ENCODE peak calls at places on chromosomes 13 and 19, in eight cellular contexts. One of them, this sample, is unnamed.

GRCh38 chr13:21925720-21926119 is 254.8 kb downstream of the FGF9 start:
- DNase-seq in body of pancreas: no peak
- DNase-seq in choroid plexus epithelial cell: no peak
- DNase-seq in Peyer's patch: no peak
- DNase-seq in uterus: no peak
- DNase-seq in esophagus squamous epithelium: no peak
- DNase-seq in pancreas: no peak
- DNase-seq in heart left ventricle: no peak
- DNase-seq in this sample: no peak

GRCh38 chr13:99357920-99358319 is 50.7 kb upstream of the GPR183 start:
- DNase-seq in pancreas: no peak
- DNase-seq in heart left ventricle: no peak
- DNase-seq in Peyer's patch: no peak
- DNase-seq in uterus: no peak
- DNase-seq in choroid plexus epithelial cell: no peak
- DNase-seq in body of pancreas: no peak
- DNase-seq in esophagus squamous epithelium: no peak
- DNase-seq in this sample: no peak

GRCh38 chr19:18233224-18233825 is 7.1 kb upstream of the PDE4C start:
- DNase-seq in heart left ventricle: peak
- DNase-seq in body of pancreas: peak
- DNase-seq in esophagus squamous epithelium: no peak
- DNase-seq in choroid plexus epithelial cell: peak
- DNase-seq in pancreas: peak
- DNase-seq in Peyer's patch: peak
- DNase-seq in uterus: no peak
- DNase-seq in this sample: peak

GRCh38 chr13:32889986-32890565 is 126.1 kb upstream of the KL start:
- DNase-seq in body of pancreas: no peak
- DNase-seq in uterus: no peak
- DNase-seq in heart left ventricle: no peak
- DNase-seq in Peyer's patch: no peak
- DNase-seq in esophagus squamous epithelium: no peak
- DNase-seq in pancreas: no peak
- DNase-seq in choroid plexus epithelial cell: no peak
- DNase-seq in this sample: no peak

GRCh38 chr19:11737964-11738745 is 591 bp downstream of the ZNF823 start:
- DNase-seq in heart left ventricle: peak
- DNase-seq in pancreas: peak
- DNase-seq in esophagus squamous epithelium: no peak
- DNase-seq in Peyer's patch: peak
- DNase-seq in body of pancreas: peak
- DNase-seq in choroid plexus epithelial cell: peak
- DNase-seq in uterus: peak
- DNase-seq in this sample: peak

GRCh38 chr13:68428292-68428691 is 1198.2 kb upstream of the PCDH9 start:
- DNase-seq in choroid plexus epithelial cell: peak
- DNase-seq in pancreas: no peak
- DNase-seq in heart left ventricle: no peak
- DNase-seq in Peyer's patch: no peak
- DNase-seq in uterus: no peak
- DNase-seq in body of pancreas: no peak
- DNase-seq in esophagus squamous epithelium: no peak
- DNase-seq in this sample: no peak

GRCh38 chr13:23561261-23561660 is 9.0 kb upstream of the TNFRSF19 start:
- DNase-seq in heart left ventricle: no peak
- DNase-seq in Peyer's patch: no peak
- DNase-seq in esophagus squamous epithelium: no peak
- DNase-seq in body of pancreas: no peak
- DNase-seq in pancreas: no peak
- DNase-seq in uterus: no peak
- DNase-seq in choroid plexus epithelial cell: peak
- DNase-seq in this sample: no peak

GRCh38 chr13:20258963-20259288 is 26.8 kb upstream of the GJB6 start:
- DNase-seq in pancreas: no peak
- DNase-seq in Peyer's patch: no peak
- DNase-seq in heart left ventricle: no peak
- DNase-seq in body of pancreas: no peak
- DNase-seq in esophagus squamous epithelium: no peak
- DNase-seq in choroid plexus epithelial cell: no peak
- DNase-seq in uterus: no peak
- DNase-seq in this sample: no peak

GRCh38 chr19:51478381-51479285 is at the start of gene CEACAM18:
- DNase-seq in uterus: no peak
- DNase-seq in esophagus squamous epithelium: no peak
- DNase-seq in choroid plexus epithelial cell: no peak
- DNase-seq in heart left ventricle: no peak
- DNase-seq in Peyer's patch: peak
- DNase-seq in pancreas: no peak
- DNase-seq in body of pancreas: no peak
- DNase-seq in this sample: no peak

GRCh38 chr13:76885203-76886004 is 801 bp downstream of the KCTD12 start:
- DNase-seq in pancreas: peak
- DNase-seq in heart left ventricle: peak
- DNase-seq in body of pancreas: peak
- DNase-seq in Peyer's patch: peak
- DNase-seq in esophagus squamous epithelium: peak
- DNase-seq in choroid plexus epithelial cell: peak
- DNase-seq in uterus: peak
- DNase-seq in this sample: peak

GRCh38 chr13:99434258-99434788 is 66.9 kb upstream of the TM9SF2 start:
- DNase-seq in pancreas: no peak
- DNase-seq in esophagus squamous epithelium: no peak
- DNase-seq in heart left ventricle: no peak
- DNase-seq in Peyer's patch: no peak
- DNase-seq in body of pancreas: no peak
- DNase-seq in choroid plexus epithelial cell: no peak
- DNase-seq in uterus: no peak
- DNase-seq in this sample: no peak

GRCh38 chr13:39451301-39451700 is 151.7 kb downstream of the LHFPL6 start:
- DNase-seq in heart left ventricle: no peak
- DNase-seq in Peyer's patch: no peak
- DNase-seq in body of pancreas: peak
- DNase-seq in uterus: no peak
- DNase-seq in pancreas: no peak
- DNase-seq in esophagus squamous epithelium: no peak
- DNase-seq in choroid plexus epithelial cell: peak
- DNase-seq in this sample: peak

GRCh38 chr13:63628310-63628709 is 2212.7 kb upstream of the PCDH20 start:
- DNase-seq in Peyer's patch: no peak
- DNase-seq in body of pancreas: no peak
- DNase-seq in heart left ventricle: no peak
- DNase-seq in choroid plexus epithelial cell: no peak
- DNase-seq in pancreas: no peak
- DNase-seq in uterus: no peak
- DNase-seq in esophagus squamous epithelium: no peak
- DNase-seq in this sample: no peak

GRCh38 chr13:112843392-112844250 is 125.4 kb upstream of the MCF2L start:
- DNase-seq in body of pancreas: no peak
- DNase-seq in Peyer's patch: peak
- DNase-seq in pancreas: no peak
- DNase-seq in choroid plexus epithelial cell: no peak
- DNase-seq in uterus: peak
- DNase-seq in heart left ventricle: no peak
- DNase-seq in esophagus squamous epithelium: no peak
- DNase-seq in this sample: peak

GRCh38 chr13:39688699-39689405 is 33.4 kb downstream of the COG6 start:
- DNase-seq in heart left ventricle: no peak
- DNase-seq in body of pancreas: no peak
- DNase-seq in uterus: no peak
- DNase-seq in pancreas: no peak
- DNase-seq in esophagus squamous epithelium: no peak
- DNase-seq in Peyer's patch: no peak
- DNase-seq in choroid plexus epithelial cell: peak
- DNase-seq in this sample: peak

GRCh38 chr13:95677564-95678386 is 836 bp downstream of the DNAJC3 start:
- DNase-seq in heart left ventricle: no peak
- DNase-seq in body of pancreas: peak
- DNase-seq in esophagus squamous epithelium: no peak
- DNase-seq in choroid plexus epithelial cell: peak
- DNase-seq in Peyer's patch: no peak
- DNase-seq in uterus: peak
- DNase-seq in pancreas: no peak
- DNase-seq in this sample: peak

GRCh38 chr13:38979891-38980627 is 10.6 kb downstream of the STOML3 start:
- DNase-seq in body of pancreas: peak
- DNase-seq in esophagus squamous epithelium: no peak
- DNase-seq in choroid plexus epithelial cell: peak
- DNase-seq in Peyer's patch: no peak
- DNase-seq in uterus: peak
- DNase-seq in heart left ventricle: peak
- DNase-seq in pancreas: peak
- DNase-seq in this sample: peak

GRCh38 chr13:81197966-81198365 is 857.0 kb upstream of the SPRY2 start:
- DNase-seq in uterus: no peak
- DNase-seq in pancreas: no peak
- DNase-seq in choroid plexus epithelial cell: no peak
- DNase-seq in esophagus squamous epithelium: no peak
- DNase-seq in heart left ventricle: no peak
- DNase-seq in Peyer's patch: no peak
- DNase-seq in body of pancreas: no peak
- DNase-seq in this sample: no peak

GRCh38 chr19:53019684-53020083 is 6.0 kb downstream of the ERVV-1 start:
- DNase-seq in Peyer's patch: no peak
- DNase-seq in body of pancreas: no peak
- DNase-seq in heart left ventricle: no peak
- DNase-seq in esophagus squamous epithelium: no peak
- DNase-seq in pancreas: no peak
- DNase-seq in choroid plexus epithelial cell: peak
- DNase-seq in uterus: no peak
- DNase-seq in this sample: peak
- TF ChIP-seq CTCF in Peyer's patch: no peak
- TF ChIP-seq CTCF in body of pancreas: no peak
- TF ChIP-seq CTCF in heart left ventricle: no peak
- TF ChIP-seq CTCF in esophagus squamous epithelium: no peak
- TF ChIP-seq CTCF in pancreas: no peak
- TF ChIP-seq CTCF in choroid plexus epithelial cell: peak
- TF ChIP-seq CTCF in uterus: no peak
- TF ChIP-seq CTCF in this sample: peak

DNA sequence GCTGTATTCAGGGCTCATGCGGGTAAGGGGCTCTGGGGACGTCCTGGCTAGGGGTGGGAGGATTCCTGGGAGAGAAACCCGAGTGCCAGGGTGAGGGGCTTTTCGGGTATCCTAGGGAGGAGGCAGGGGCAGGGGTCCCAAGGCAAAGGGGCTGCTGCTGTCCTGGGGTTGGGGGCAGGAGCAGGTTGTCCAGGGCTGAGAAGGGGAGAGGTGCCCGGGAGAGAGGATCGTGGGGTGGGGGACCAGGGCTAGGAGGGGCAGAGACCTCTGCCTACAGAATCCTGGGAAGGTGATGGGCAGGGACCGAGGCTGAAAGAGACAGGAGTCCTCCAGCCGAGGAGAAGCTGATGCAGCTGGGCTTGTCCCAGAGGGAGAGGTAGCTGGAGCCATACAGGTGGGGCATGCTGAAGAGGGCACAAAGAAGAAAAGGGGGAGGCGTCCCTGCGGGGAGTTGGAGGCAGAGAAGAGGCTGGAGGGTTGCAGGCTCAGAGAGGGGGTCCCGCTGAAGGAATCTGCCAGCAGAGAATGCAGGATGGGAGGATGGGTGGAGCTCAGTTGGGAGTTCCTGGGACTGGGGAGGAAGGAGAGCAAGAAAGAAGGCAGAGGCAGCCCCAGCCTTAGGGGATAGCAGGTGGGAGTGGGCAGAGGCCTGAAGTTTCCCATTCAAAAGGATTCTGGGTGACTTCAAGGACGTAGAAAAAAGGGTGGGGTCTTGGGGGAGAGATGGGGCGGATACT is 569 bp downstream of the CYP2S1 start:
- DNase-seq in uterus: no peak
- DNase-seq in Peyer's patch: no peak
- DNase-seq in pancreas: no peak
- DNase-seq in body of pancreas: no peak
- DNase-seq in choroid plexus epithelial cell: no peak
- DNase-seq in esophagus squamous epithelium: no peak
- DNase-seq in heart left ventricle: no peak
- DNase-seq in this sample: no peak
- H3K4me3 ChIP-seq in uterus: no peak
- H3K4me3 ChIP-seq in Peyer's patch: no peak
- H3K4me3 ChIP-seq in pancreas: no peak
- H3K4me3 ChIP-seq in body of pancreas: no peak
- H3K4me3 ChIP-seq in choroid plexus epithelial cell: peak
- H3K4me3 ChIP-seq in esophagus squamous epithelium: peak
- H3K4me3 ChIP-seq in heart left ventricle: peak
- H3K4me3 ChIP-seq in this sample: peak

DNA sequence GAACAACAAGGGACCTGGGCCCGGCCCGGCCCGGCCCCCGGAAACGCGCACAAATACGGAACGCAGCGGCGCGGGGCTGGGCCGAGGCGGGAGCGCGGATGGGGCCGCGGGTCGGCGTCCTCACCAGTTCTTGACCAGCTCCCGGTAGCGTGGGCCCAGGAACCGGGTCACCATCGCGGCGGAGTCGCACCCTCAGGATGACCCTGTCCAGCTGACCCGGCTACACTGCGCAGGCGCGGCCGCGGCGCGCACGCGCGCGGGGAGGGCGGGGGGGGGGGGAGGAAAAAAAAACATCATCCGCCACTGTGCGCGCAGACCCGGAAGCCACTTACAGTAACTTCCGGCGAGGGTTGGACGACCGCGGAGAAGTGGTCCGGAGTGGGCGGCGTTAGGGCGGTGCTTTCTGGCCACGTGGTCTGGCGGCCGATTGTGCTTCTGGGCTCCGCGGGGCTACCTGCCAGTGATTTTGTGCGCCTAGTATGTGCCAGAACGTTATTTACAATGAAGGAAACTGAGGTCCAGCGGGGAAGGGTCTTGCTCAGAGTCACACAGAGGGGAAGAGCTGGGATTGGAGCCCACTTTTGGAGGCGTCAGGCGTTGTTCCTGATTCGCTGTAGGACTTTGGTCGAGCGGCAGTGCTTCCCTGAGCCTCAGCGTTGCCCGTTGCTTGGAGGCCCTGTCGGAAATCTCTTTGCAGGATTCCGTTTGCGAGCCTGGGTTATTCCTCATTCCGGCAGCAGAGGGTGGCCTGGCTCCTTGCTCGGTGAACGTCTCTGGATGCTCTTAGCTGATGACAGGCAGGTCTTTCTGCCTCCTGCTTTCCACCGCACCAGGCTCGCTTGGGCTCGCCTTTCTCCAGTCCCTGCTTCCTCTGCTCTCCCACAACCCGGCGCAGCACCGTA is at the start of gene UQCR11:
- DNase-seq in esophagus squamous epithelium: peak
- DNase-seq in body of pancreas: peak
- DNase-seq in pancreas: peak
- DNase-seq in Peyer's patch: peak
- DNase-seq in heart left ventricle: peak
- DNase-seq in uterus: peak
- DNase-seq in choroid plexus epithelial cell: peak
- DNase-seq in this sample: peak
- TF ChIP-seq CTCF in esophagus squamous epithelium: peak
- TF ChIP-seq CTCF in body of pancreas: peak
- TF ChIP-seq CTCF in pancreas: peak
- TF ChIP-seq CTCF in Peyer's patch: peak
- TF ChIP-seq CTCF in heart left ventricle: peak
- TF ChIP-seq CTCF in uterus: peak
- TF ChIP-seq CTCF in choroid plexus epithelial cell: peak
- TF ChIP-seq CTCF in this sample: peak

DNA sequence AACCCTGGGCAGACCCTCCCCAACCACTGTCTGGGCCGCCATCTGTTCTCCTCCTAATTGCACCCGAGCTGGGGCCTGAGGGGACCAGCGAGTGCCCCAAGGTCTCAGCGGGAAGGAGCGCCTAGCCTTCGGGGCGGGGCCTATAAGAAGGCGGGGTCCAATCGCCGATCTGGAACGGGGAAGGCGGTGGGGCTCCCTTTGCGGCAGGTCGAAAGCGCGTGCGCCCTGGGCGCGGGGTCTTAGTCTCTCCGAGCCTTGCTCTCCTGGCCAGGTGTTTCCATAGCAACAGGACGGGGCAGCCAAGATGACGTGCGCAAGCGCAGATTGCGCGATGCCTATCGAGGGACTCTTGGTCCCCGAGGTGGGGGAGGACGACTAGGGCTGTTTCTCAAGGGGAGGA is 2.8 kb downstream of the MAST1 start:
- DNase-seq in uterus: no peak
- DNase-seq in pancreas: peak
- DNase-seq in Peyer's patch: no peak
- DNase-seq in choroid plexus epithelial cell: no peak
- DNase-seq in esophagus squamous epithelium: no peak
- DNase-seq in body of pancreas: peak
- DNase-seq in heart left ventricle: no peak
- DNase-seq in this sample: peak
- H3K4me3 ChIP-seq in uterus: no peak
- H3K4me3 ChIP-seq in pancreas: no peak
- H3K4me3 ChIP-seq in Peyer's patch: no peak
- H3K4me3 ChIP-seq in choroid plexus epithelial cell: peak
- H3K4me3 ChIP-seq in esophagus squamous epithelium: peak
- H3K4me3 ChIP-seq in body of pancreas: no peak
- H3K4me3 ChIP-seq in heart left ventricle: peak
- H3K4me3 ChIP-seq in this sample: peak

This sample was measured in fibroblast of villous mesenchyme.